ENCODE peak calls at places on chromosomes 2 and 18, in four cellular contexts. F, O, G and H are unnamed samples.

GRCh38 chr2:16252891-16253290 is 312.5 kb downstream of the MYCN start:
- DNase-seq in F (no peak), O (no peak), G (no peak), H (no peak)

GRCh38 chr2:24015562-24016375 is 5.9 kb downstream of the MFSD2B start:
- DNase-seq in F (no peak), O (no peak), G (no peak), H (no peak)

GRCh38 chr2:237344972-237345870 is 68.7 kb downstream of the COL6A3 start:
- DNase-seq in F (no peak), O (no peak), G (no peak), H (no peak)

GRCh38 chr18:62187543-62188378 is 706 bp downstream of the RELCH start:
- DNase-seq in F (peak; percentile 18), O (no peak), G (peak; percentile 42), H (peak; percentile 70)

GRCh38 chr2:130785466-130786055 is 30.2 kb downstream of the AMER3 start:
- DNase-seq in F (no peak), O (no peak), G (no peak), H (no peak)

GRCh38 chr2:215870986-215871385 is 142.4 kb downstream of the MREG start:
- DNase-seq in F (no peak), O (no peak), G (no peak), H (peak; percentile 74)

GRCh38 chr2:42849311-42849710 is 56.9 kb upstream of the HAAO start:
- DNase-seq in F (no peak), O (no peak), G (no peak), H (no peak)

GRCh38 chr2:20040489-20041172 is 10.8 kb downstream of the LAPTM4A start:
- DNase-seq in F (no peak), O (no peak), G (no peak), H (no peak)

GRCh38 chr2:159110784-159111183 is 142.3 kb downstream of the TANC1 start:
- DNase-seq in F (no peak), O (no peak), G (no peak), H (no peak)

GRCh38 chr2:101286684-101287083 is 21.8 kb downstream of the RNF149 start:
- DNase-seq in F (no peak), O (no peak), G (no peak), H (no peak)

GRCh38 chr2:27664245-27664574 is 521 bp downstream of the SLC4A1AP start:
- DNase-seq in F (no peak), O (no peak), G (no peak), H (peak; percentile 52)

GRCh38 chr2:200300650-200301314 is 5.7 kb upstream of the SPATS2L start:
- DNase-seq in F (no peak), O (no peak), G (no peak), H (no peak)

GRCh38 chr2:150689600-150689999 is 202.1 kb upstream of the RND3 start:
- DNase-seq in F (no peak), O (no peak), G (no peak), H (no peak)